ENCODE peak calls at places on chromosome 13, in eight cellular contexts. P is CD4-positive, alpha-beta memory T cell; B is naive thymus-derived CD4-positive, alpha-beta T cell; T is thoracic aorta; Y is mesendoderm; M is IMR-90; I is breast epithelium; G is fibroblast of lung. S is an unnamed sample. For H3K36me3, the result is how much of the 10 kb centered on the place peaks cover.

GRCh38 chr13:58004761-58005160 is 373.2 kb downstream of the PCDH17 start:
- DNase-seq in P (no peak), B (no peak), T (no peak), Y (no peak), M (no peak), I (no peak), G (no peak), S (no peak)

GRCh38 chr13:67943116-67943515 is 713.0 kb upstream of the PCDH9 start:
- DNase-seq in P (no peak), B (no peak), T (no peak), Y (no peak), M (no peak), I (no peak), G (peak), S (no peak)

GRCh38 chr13:55244991-55245644 is 1895.6 kb upstream of the PRR20A start:
- DNase-seq in P (no peak), B (no peak), T (no peak), Y (peak), M (no peak), I (no peak), G (no peak), S (no peak)

GRCh38 chr13:50531917-50532899 is 311.3 kb downstream of the DLEU7 start:
- DNase-seq in P (peak), B (no peak), T (no peak), Y (no peak), M (peak), I (no peak), G (peak), S (peak)

GRCh38 chr13:67726979-67727378 is 496.8 kb upstream of the PCDH9 start:
- DNase-seq in P (no peak), B (no peak), T (no peak), Y (peak), M (no peak), I (no peak), G (no peak), S (no peak)

GRCh38 chr13:86585826-86586225 is 786.6 kb upstream of the SLITRK6 start:
- DNase-seq in P (no peak), B (no peak), T (no peak), Y (no peak), M (peak), I (no peak), G (peak), S (peak)

GRCh38 chr13:42396501-42396900 is 124.5 kb downstream of the AKAP11 start:
- DNase-seq in P (peak), B (no peak), T (no peak), Y (no peak), M (no peak), I (no peak), G (no peak), S (no peak)

GRCh38 chr13:76836311-76836710 is 49.9 kb downstream of the KCTD12 start:
- DNase-seq in P (no peak), B (no peak), T (no peak), Y (no peak), M (peak), I (no peak), G (peak), S (no peak)

GRCh38 chr13:22000191-22000590 is 329.3 kb downstream of the FGF9 start:
- DNase-seq in P (no peak), B (no peak), T (no peak), Y (no peak), M (no peak), I (no peak), G (no peak), S (no peak)

DNA sequence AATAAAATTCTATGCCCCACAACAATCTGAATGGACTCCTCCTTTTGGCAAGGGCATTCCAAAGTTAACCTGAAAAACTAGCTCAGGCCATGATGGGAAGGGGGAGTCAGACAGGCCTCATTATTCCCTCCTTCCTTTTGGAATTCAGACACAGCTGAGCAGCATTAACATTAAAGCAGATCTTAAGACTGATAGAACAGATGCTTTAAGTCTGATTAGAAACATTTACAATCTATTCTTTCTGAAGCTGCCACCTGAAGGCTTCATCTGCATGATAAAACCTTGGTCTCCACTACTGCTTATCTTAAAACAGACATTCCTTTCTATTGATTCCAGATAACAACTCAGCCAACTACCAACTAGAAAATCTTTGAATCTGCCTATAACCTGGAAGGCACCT is 98.9 kb downstream of the UGGT2 start:
- DNase-seq in P (no peak), B (no peak), T (no peak), Y (peak), M (no peak), I (no peak), G (no peak), S (no peak)
- H3K27ac ChIP-seq in P (no peak), B (no peak), T (no peak), Y (no peak), M (no peak), I (no peak), G (no peak), S (no peak)

GRCh38 chr13:47991859-47992258 is 9.2 kb downstream of the SUCLA2 start:
- DNase-seq in P (no peak), B (no peak), T (no peak), Y (no peak), M (no peak), I (no peak), G (no peak), S (no peak)
- H3K36me3 ChIP-seq in P (under half), B (under half), T (under half), Y (under half), M (under half), I (under half), G (under half), S (under half)

GRCh38 chr13:48431987-48432615 is 19.2 kb upstream of the LPAR6 start:
- DNase-seq in P (no peak), B (no peak), T (no peak), Y (no peak), M (no peak), I (no peak), G (peak), S (no peak)
- H3K27ac ChIP-seq in P (no peak), B (no peak), T (peak), Y (no peak), M (no peak), I (peak), G (no peak), S (no peak)

DNA sequence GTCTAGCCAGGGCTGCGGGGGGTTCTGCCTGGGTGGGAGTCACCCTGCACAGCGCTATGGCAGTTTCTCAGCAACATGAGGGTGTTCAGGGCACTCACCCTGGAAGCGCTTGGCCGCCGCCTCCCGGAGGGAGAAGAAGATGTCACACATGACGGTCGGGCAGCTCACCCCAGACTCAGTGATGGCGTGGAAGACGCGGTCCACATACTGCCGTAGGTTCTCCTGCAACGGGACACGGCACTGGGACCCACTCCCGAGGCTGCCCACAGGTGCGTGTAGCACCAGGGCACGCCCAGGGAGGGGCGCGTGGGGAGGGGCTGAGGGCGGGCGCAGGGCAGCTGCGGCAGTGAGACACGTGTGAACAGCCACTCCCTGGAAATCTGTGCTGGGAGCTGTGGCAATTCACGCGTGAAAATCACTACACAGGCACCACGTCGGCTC is 41.3 kb upstream of the C13orf46 start:
- DNase-seq in P (no peak), B (no peak), T (no peak), Y (no peak), M (no peak), I (no peak), G (no peak), S (no peak)
- H3K36me3 ChIP-seq in P (half or more), B (under half), T (half or more), Y (under half), M (half or more), I (under half), G (under half), S (under half)

DNA sequence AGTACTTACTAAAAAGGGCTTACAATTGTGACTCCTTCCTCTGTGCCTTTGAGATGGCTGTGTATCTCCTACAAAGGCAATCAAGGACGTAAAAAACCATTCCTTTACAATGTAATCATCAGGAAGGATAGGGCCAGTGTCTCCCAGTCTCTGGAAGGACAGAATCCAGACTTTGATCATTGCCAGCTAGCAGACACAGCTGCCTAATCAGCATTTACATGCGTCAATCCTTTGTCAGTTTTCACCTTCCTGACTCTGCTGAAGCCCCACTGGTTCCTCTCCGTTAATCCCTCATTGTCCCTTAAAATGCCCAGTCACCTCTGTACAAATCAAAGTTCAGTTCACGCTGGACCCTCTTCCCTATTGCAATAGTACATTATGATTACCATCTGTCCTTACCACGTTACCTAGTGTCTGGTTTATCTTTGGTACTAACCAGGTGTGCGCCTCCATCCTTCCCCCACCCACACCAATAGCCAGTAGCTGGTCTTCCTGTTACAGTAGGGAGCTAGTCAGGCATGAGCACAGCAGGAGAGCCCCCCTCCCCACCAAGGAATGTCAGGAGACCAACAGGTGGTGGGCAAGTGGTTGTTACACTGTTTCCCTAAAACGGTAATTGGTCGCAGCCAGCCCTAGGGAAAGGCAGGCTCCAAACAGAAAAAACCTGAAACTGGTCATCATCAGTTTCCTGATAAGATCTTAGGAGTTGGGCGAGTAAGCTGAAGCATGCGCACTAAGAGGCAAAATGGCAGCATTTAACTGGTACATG is 49.7 kb downstream of the TGDS start:
- DNase-seq in P (no peak), B (no peak), T (no peak), Y (peak), M (no peak), I (no peak), G (no peak), S (peak)
- H3K27ac ChIP-seq in P (no peak), B (no peak), T (no peak), Y (no peak), M (no peak), I (no peak), G (no peak), S (no peak)

GRCh38 chr13:113822956-113823744 is 40.7 kb downstream of the GAS6 start:
- DNase-seq in P (no peak), B (no peak), T (no peak), Y (no peak), M (no peak), I (no peak), G (no peak), S (no peak)

GRCh38 chr13:113822266-113822665 is 41.6 kb downstream of the GAS6 start:
- DNase-seq in P (no peak), B (no peak), T (no peak), Y (no peak), M (no peak), I (no peak), G (no peak), S (no peak)

GRCh38 chr13:113819731-113820715 is 43.9 kb downstream of the GAS6 start:
- DNase-seq in P (no peak), B (no peak), T (no peak), Y (no peak), M (no peak), I (no peak), G (no peak), S (no peak)

GRCh38 chr13:113820813-113821651 is 42.8 kb downstream of the GAS6 start:
- DNase-seq in P (no peak), B (no peak), T (no peak), Y (no peak), M (peak), I (peak), G (peak), S (no peak)

DNA sequence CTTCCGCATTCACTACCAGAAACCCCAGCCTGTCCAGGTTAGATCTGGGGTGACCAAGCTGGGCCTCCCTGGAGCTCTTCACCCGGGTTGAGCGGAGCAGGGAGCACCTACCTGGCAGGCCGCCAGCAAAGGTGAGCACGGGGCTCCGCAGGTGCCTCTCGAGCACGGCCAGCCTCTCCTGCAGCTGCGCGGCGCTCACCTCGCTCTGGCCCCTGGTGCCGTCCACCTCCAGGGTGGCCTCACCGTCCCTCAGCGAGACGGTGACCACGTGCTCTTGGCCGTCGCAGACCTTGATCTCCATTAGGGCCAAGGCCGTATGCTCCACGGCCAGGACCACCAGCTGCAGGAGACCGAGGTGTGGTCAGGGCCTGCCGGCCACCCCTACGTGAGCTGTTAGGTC is 42.0 kb downstream of the GAS6 start:
- DNase-seq in P (no peak), B (no peak), T (no peak), Y (no peak), M (no peak), I (no peak), G (no peak), S (no peak)
- H3K36me3 ChIP-seq in P (under half), B (under half), T (under half), Y (under half), M (under half), I (under half), G (under half), S (under half)

GRCh38 chr13:110507678-110508381 is 53.7 kb downstream of the RAB20 start:
- DNase-seq in P (no peak), B (no peak), T (no peak), Y (no peak), M (no peak), I (peak), G (no peak), S (peak)
- H3K27ac ChIP-seq in P (no peak), B (no peak), T (peak), Y (no peak), M (no peak), I (peak), G (no peak), S (peak)

DNA sequence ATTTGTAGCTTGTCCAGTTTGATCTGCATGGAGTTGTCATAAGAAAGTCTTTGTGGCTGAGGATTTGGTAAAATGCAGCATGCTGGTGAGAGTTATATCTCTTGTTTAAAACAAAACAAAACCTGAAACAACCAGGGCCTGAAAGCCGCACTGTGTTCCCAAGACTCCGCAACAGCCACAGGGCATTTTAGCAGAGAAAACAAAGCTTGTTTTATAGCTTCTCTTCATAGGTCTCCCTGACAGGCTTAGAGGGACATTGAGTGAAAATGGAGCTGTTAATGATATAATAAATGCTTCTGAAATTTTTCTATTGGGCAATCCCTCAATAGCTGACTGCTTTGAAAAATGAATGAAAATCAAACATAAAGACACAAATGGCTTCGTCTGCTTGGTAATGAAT is 148.7 kb upstream of the RNF113B start:
- DNase-seq in P (no peak), B (no peak), T (no peak), Y (no peak), M (no peak), I (peak), G (no peak), S (no peak)
- H3K36me3 ChIP-seq in P (under half), B (under half), T (under half), Y (under half), M (under half), I (under half), G (under half), S (under half)

GRCh38 chr13:41231025-41231677 is 32.2 kb downstream of the MTRF1 start:
- DNase-seq in P (no peak), B (no peak), T (no peak), Y (no peak), M (no peak), I (no peak), G (no peak), S (no peak)

GRCh38 chr13:41232715-41233114 is 30.7 kb downstream of the MTRF1 start:
- DNase-seq in P (no peak), B (no peak), T (no peak), Y (no peak), M (no peak), I (no peak), G (no peak), S (no peak)

GRCh38 chr13:41229356-41229755 is 34.0 kb downstream of the MTRF1 start:
- DNase-seq in P (no peak), B (no peak), T (no peak), Y (no peak), M (no peak), I (no peak), G (no peak), S (no peak)

GRCh38 chr13:41236369-41236768 is 27.0 kb downstream of the MTRF1 start:
- DNase-seq in P (no peak), B (no peak), T (no peak), Y (no peak), M (no peak), I (no peak), G (no peak), S (no peak)

DNA sequence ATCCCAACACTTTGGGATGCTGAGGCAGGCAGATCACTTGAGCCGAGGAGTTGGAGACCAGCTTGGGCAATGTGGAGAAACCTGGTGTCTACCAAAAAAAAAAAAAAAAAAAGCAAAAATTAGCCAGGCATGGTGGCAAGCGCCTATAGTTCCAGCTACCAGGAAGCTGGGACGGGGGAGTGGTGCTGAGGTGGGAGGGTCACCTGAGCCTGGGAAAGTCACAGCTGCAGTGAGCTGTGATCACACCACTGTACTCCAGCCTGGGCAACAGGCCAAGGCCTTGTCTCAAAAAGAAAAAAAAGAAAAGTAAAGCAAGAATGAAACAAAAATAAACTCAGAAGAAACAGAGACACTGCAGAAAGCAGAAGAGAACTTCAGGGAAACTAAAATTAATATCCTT is 31.6 kb downstream of the MTRF1 start:
- DNase-seq in P (no peak), B (no peak), T (no peak), Y (peak), M (peak), I (no peak), G (peak), S (peak)
- H3K27ac ChIP-seq in P (no peak), B (no peak), T (no peak), Y (no peak), M (no peak), I (no peak), G (no peak), S (no peak)